ENCODE peak calls at places on chromosomes 2 and 18, in five cellular contexts. U is astrocyte of the cerebellum, C is adrenal gland, N is GM06990, V is endodermal cell. Y is an unnamed sample.

GRCh38 chr18:31901063-31901462 is 41.9 kb downstream of the TRAPPC8 start:
- DNase-seq in U (no peak), C (no peak), N (no peak), V (no peak), Y (no peak)

GRCh38 chr18:59388180-59388579 is 29.1 kb upstream of the LMAN1 start:
- DNase-seq in U (no peak), C (no peak), N (no peak), V (peak), Y (no peak)

GRCh38 chr2:201432038-201432437 is 19.2 kb downstream of the TRAK2 start:
- DNase-seq in U (no peak), C (no peak), N (no peak), V (no peak), Y (no peak)

GRCh38 chr2:3754280-3754679 is 50.9 kb downstream of the DCDC2C start:
- DNase-seq in U (no peak), C (peak), N (no peak), V (peak), Y (no peak)

GRCh38 chr2:85394976-85395375 is 15.2 kb downstream of the CAPG start:
- DNase-seq in U (no peak), C (no peak), N (no peak), V (no peak), Y (no peak)

GRCh38 chr2:127820080-127820668 is 9.2 kb upstream of the WDR33 start:
- DNase-seq in U (no peak), C (no peak), N (no peak), V (peak), Y (no peak)

GRCh38 chr2:148866091-148866490 is 8.9 kb upstream of the KIF5C start:
- DNase-seq in U (no peak), C (no peak), N (no peak), V (no peak), Y (no peak)

GRCh38 chr18:3683483-3683882 is 233.5 kb downstream of the TGIF1 start:
- DNase-seq in U (no peak), C (no peak), N (no peak), V (no peak), Y (no peak)

GRCh38 chr2:12173271-12173942 is 427.0 kb downstream of the LPIN1 start:
- DNase-seq in U (no peak), C (no peak), N (no peak), V (no peak), Y (no peak)

GRCh38 chr2:188984126-188984525 is 10.0 kb downstream of the COL3A1 start:
- DNase-seq in U (peak), C (no peak), N (no peak), V (no peak), Y (no peak)

GRCh38 chr18:59012815-59013677 is 126.6 kb upstream of the SEC11C start:
- DNase-seq in U (no peak), C (no peak), N (peak), V (no peak), Y (no peak)

GRCh38 chr2:17976871-17977746 is 98.6 kb downstream of the KCNS3 start:
- DNase-seq in U (peak), C (no peak), N (no peak), V (no peak), Y (peak)

GRCh38 chr2:2834530-2835254 is 503.6 kb upstream of the MYT1L start:
- DNase-seq in U (no peak), C (peak), N (no peak), V (no peak), Y (no peak)

GRCh38 chr18:55300469-55301195 is 287.4 kb downstream of the TCF4 start:
- DNase-seq in U (no peak), C (no peak), N (no peak), V (no peak), Y (peak)

GRCh38 chr2:144671695-144672094 is 151.8 kb upstream of the ZEB2 start:
- DNase-seq in U (no peak), C (no peak), N (no peak), V (no peak), Y (no peak)

GRCh38 chr18:13623348-13623747 is 103.0 kb downstream of the FAM210A start:
- DNase-seq in U (no peak), C (no peak), N (no peak), V (no peak), Y (no peak)

GRCh38 chr2:232498452-232498851 is 10.8 kb upstream of the ECEL1 start:
- DNase-seq in U (no peak), C (no peak), N (no peak), V (no peak), Y (no peak)

GRCh38 chr2:18500333-18500732 is 60.1 kb downstream of the RDH14 start:
- DNase-seq in U (peak), C (no peak), N (no peak), V (no peak), Y (no peak)

GRCh38 chr2:9052821-9053533 is 49.5 kb upstream of the MBOAT2 start:
- DNase-seq in U (no peak), C (no peak), N (no peak), V (no peak), Y (no peak)
- TF ChIP-seq CTCF in U (no peak), C (no peak), N (no peak), V (no peak), Y (no peak)

GRCh38 chr18:76521367-76521766 is 26.3 kb upstream of the ZNF516 start:
- DNase-seq in U (no peak), C (no peak), N (no peak), V (no peak), Y (no peak)

GRCh38 chr18:76522104-76522503 is 27.1 kb upstream of the ZNF516 start:
- DNase-seq in U (no peak), C (no peak), N (no peak), V (peak), Y (no peak)

GRCh38 chr18:76518073-76518472 is 23.0 kb upstream of the ZNF516 start:
- DNase-seq in U (no peak), C (no peak), N (no peak), V (no peak), Y (no peak)

GRCh38 chr18:76518543-76519155 is 23.6 kb upstream of the ZNF516 start:
- DNase-seq in U (no peak), C (peak), N (peak), V (peak), Y (no peak)

GRCh38 chr18:76519156-76519549 is 24.1 kb upstream of the ZNF516 start:
- DNase-seq in U (no peak), C (no peak), N (no peak), V (peak), Y (no peak)
- H3K4me3 ChIP-seq in U (no peak), C (peak), N (peak), V (peak), Y (no peak)

DNA sequence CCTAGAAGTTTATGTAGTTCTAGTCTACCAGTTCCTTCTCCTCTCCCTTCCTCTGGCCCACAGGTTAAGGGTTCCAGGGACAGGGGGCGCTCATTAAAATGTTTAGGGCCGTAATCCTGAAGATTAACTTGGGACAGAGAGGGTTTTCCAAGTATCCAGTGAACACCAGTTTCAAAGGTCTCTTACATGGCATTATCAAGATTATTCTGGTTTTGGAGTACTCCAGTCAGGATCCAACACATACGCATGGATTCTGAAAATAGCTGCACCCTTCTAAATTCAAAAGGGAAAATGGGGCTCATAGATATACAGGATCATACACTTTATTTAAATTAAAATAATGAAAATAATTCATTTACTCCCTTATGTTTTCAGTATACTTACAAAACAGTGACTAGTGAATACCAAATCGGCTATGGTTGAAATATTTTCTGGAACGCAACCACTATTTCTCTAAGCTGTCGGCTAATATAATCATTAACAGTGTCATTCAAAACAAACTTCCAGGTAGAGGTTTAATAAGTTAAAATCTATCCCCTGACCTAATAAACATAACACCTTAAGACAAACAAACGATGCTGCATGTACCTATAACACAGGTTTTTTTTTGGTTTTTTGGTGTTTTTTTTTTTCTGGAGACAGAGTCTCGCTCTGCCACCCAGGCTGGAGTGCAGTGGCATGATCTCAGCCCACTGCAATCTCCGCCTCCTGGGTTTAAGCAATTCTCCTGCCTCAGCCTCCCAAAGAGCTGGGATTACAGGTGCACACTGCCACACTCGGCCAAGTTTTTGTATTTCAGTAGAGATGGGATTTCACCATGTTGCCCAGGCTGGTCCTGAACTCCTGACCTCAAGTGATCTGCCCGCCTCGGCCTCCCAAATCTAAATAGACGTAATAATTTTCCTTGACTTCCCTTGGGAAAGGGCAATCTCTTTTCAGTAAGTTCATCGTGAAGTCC is 44.7 kb downstream of the MGAT4A start:
- DNase-seq in U (no peak), C (no peak), N (no peak), V (no peak), Y (no peak)
- TF ChIP-seq CTCF in U (no peak), C (no peak), N (no peak), V (no peak), Y (no peak)

DNA sequence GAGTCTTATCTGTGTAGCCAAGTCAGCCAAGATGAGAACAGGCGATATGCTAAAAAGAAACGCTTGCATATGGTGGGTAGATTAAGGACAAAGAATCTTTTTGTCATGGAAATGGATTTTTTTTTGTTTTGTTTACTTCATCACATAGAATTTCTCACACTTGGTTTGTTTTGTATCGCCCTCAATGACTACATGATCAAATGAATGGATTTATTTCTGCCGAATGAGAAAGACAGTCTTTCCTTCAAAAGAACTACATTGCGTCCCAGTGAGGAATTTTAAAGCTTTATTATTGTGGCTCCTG is 2.0 kb downstream of the SALL3 start:
- DNase-seq in U (no peak), C (no peak), N (no peak), V (no peak), Y (no peak)
- H3K4me3 ChIP-seq in U (peak), C (no peak), N (no peak), V (peak), Y (no peak)

GRCh38 chr2:147275943-147276342 is 568.9 kb upstream of the ACVR2A start:
- DNase-seq in U (no peak), C (no peak), N (no peak), V (peak), Y (no peak)
- TF ChIP-seq CTCF in U (peak), C (no peak), N (no peak), V (peak), Y (no peak)

GRCh38 chr2:172438741-172439508 is 11.5 kb downstream of the ITGA6 start:
- DNase-seq in U (no peak), C (no peak), N (no peak), V (no peak), Y (no peak)
- H3K4me3 ChIP-seq in U (no peak), C (no peak), N (no peak), V (no peak), Y (no peak)

DNA sequence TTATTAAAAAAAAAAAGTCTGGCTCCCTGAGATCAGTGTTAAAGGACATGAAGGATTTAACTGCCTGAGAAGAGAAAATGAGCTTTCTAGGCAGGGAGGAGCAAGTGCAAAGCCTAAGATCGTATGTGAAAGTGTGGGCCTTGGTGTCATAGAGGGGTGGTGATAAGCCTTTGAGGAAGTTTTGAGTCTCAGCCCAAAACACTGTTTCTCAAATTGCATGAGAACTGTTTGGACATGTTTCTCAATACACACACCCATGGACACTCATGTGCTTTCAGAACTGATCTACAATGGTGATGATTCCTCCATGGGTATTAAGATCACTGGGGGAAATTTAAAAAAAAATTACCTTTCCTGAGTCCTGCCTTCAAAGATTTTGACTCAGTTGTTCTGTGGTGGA is 336.7 kb upstream of the RND3 start:
- DNase-seq in U (no peak), C (no peak), N (no peak), V (no peak), Y (no peak)
- TF ChIP-seq CTCF in U (no peak), C (no peak), N (no peak), V (no peak), Y (no peak)

GRCh38 chr2:79101024-79101423 is 13.2 kb upstream of the REG1B start:
- DNase-seq in U (no peak), C (no peak), N (no peak), V (no peak), Y (no peak)
- H3K4me3 ChIP-seq in U (no peak), C (no peak), N (no peak), V (no peak), Y (no peak)

GRCh38 chr2:171274757-171275156 is 114.1 kb upstream of the TLK1 start:
- DNase-seq in U (no peak), C (no peak), N (no peak), V (no peak), Y (no peak)
- TF ChIP-seq CTCF in U (no peak), C (no peak), N (no peak), V (peak), Y (no peak)